ENCODE peak calls at places on chromosomes 6 and 20, in eight cellular contexts. L is CD8-positive, alpha-beta memory T cell; B is MV-4-11; S is COR-L47; G is MM.1S; F is neural progenitor cell; W is ureter; D is stimulated activated CD4-positive, alpha-beta T cell treated with anti-CD3 and anti-CD28 coated beads, Interleukin-15, amount 100 ng/mL, for 24 hours. C is an unnamed sample.

GRCh38 chr6:22732186-22732970 is 163.0 kb downstream of the HDGFL1 start:
- DNase-seq in D (no peak), B (no peak), G (no peak), F (no peak), W (no peak), L (no peak), S (no peak), C (no peak)

GRCh38 chr6:76992553-76992952 is 470.7 kb downstream of the HTR1B start:
- DNase-seq in F (no peak), G (no peak), W (no peak), S (no peak), D (no peak), B (no peak), L (no peak), C (no peak)

GRCh38 chr6:10237284-10238043 is 177.4 kb downstream of the TFAP2A start:
- DNase-seq in L (no peak), W (no peak), F (no peak), D (no peak), S (no peak), G (no peak), B (no peak), C (no peak)

GRCh38 chr6:113529879-113530278 is 327.3 kb upstream of the MARCKS start:
- DNase-seq in F (no peak), W (no peak), B (no peak), L (no peak), D (no peak), G (no peak), S (no peak), C (no peak)

GRCh38 chr6:116500969-116501433 is 10.4 kb upstream of the CALHM5 start:
- DNase-seq in B (no peak), D (peak), F (no peak), S (no peak), G (no peak), L (no peak), W (peak), C (no peak)

GRCh38 chr20:51042064-51042463 is 19.2 kb upstream of the KCNG1 start:
- DNase-seq in W (no peak), F (no peak), B (no peak), L (no peak), G (no peak), D (no peak), S (no peak), C (no peak)

GRCh38 chr6:98574991-98575390 is 259.4 kb upstream of the POU3F2 start:
- DNase-seq in F (no peak), S (no peak), L (no peak), W (no peak), B (no peak), D (no peak), G (no peak), C (no peak)

GRCh38 chr6:87391334-87391733 is 16.4 kb upstream of the CFAP206 start:
- DNase-seq in W (no peak), B (peak), L (no peak), G (peak), F (peak), D (no peak), S (peak), C (peak)

GRCh38 chr20:63622096-63622495 is 4.8 kb downstream of the GMEB2 start:
- DNase-seq in B (no peak), S (no peak), F (no peak), G (no peak), L (no peak), D (no peak), W (no peak), C (no peak)

GRCh38 chr6:156687875-156688549 is 89.2 kb upstream of the ARID1B start:
- DNase-seq in G (no peak), W (no peak), L (no peak), D (no peak), S (peak), B (peak), F (peak), C (peak)

GRCh38 chr6:121086876-121087275 is 247.4 kb downstream of the TBC1D32 start:
- DNase-seq in L (no peak), D (no peak), S (no peak), B (no peak), W (no peak), G (no peak), F (no peak), C (no peak)

GRCh38 chr6:110944681-110945151 is 13.8 kb upstream of the GTF3C6 start:
- DNase-seq in S (no peak), W (no peak), G (no peak), B (peak), F (no peak), D (peak), L (peak), C (peak)

GRCh38 chr20:20265210-20265609 is 102.7 kb upstream of the INSM1 start:
- DNase-seq in L (no peak), S (no peak), W (no peak), F (no peak), G (no peak), D (no peak), B (no peak), C (no peak)

GRCh38 chr6:49551126-49551865 is 828 bp downstream of the C6orf141 start:
- DNase-seq in W (no peak), F (peak), G (no peak), B (no peak), S (no peak), L (no peak), D (peak), C (no peak)

GRCh38 chr20:62617711-62618483 is 24.4 kb upstream of the SLCO4A1 start:
- DNase-seq in W (peak), L (peak), F (no peak), B (peak), S (no peak), D (peak), G (no peak), C (no peak)

GRCh38 chr6:34243901-34244884 is 4.6 kb downstream of the SMIM29 start:
- DNase-seq in S (no peak), G (no peak), W (peak), F (no peak), D (peak), L (no peak), B (peak), C (peak)

GRCh38 chr6:21115111-21115510 is 478.4 kb upstream of the SOX4 start:
- DNase-seq in S (no peak), L (no peak), G (no peak), F (peak), D (no peak), B (no peak), W (no peak), C (no peak)

GRCh38 chr6:25676775-25677174 is 24.8 kb downstream of the SCGN start:
- DNase-seq in D (no peak), S (no peak), B (no peak), G (no peak), W (no peak), F (no peak), L (no peak), C (no peak)

GRCh38 chr20:31638317-31638716 is 605 bp downstream of the COX4I2 start:
- DNase-seq in S (no peak), G (no peak), L (no peak), W (no peak), B (no peak), D (no peak), F (no peak), C (no peak)

GRCh38 chr6:138648127-138648526 is 125.4 kb upstream of the CCDC28A start:
- DNase-seq in W (no peak), L (no peak), B (no peak), F (no peak), D (no peak), S (no peak), G (no peak), C (no peak)

GRCh38 chr20:31667315-31668285 is 29.9 kb downstream of the COX4I2 start:
- DNase-seq in G (no peak), F (no peak), L (no peak), W (no peak), B (peak), S (no peak), D (no peak), C (no peak)

GRCh38 chr20:33791959-33792597 is 19.1 kb upstream of the CHMP4B start:
- DNase-seq in B (no peak), D (peak), F (peak), L (peak), W (no peak), S (no peak), G (no peak), C (peak)

GRCh38 chr20:36815454-36816091 is 42.0 kb upstream of the DSN1 start:
- DNase-seq in G (no peak), L (no peak), W (no peak), D (no peak), B (no peak), S (no peak), F (no peak), C (no peak)

GRCh38 chr6:51949451-51949850 is 138.0 kb downstream of the PKHD1 start:
- DNase-seq in L (no peak), F (peak), W (no peak), S (no peak), B (no peak), D (no peak), G (no peak), C (no peak)

GRCh38 chr6:89805814-89806371 is 13.7 kb downstream of the MDN1 start:
- DNase-seq in S (no peak), G (no peak), L (no peak), F (no peak), W (no peak), B (no peak), D (no peak), C (no peak)

GRCh38 chr6:170277893-170278742 is 12.8 kb downstream of the DLL1 start:
- DNase-seq in F (no peak), D (no peak), B (no peak), G (no peak), W (no peak), L (no peak), S (no peak), C (no peak)

GRCh38 chr6:6006428-6007310 is at the start of gene NRN1:
- DNase-seq in S (no peak), F (peak), D (no peak), B (no peak), L (no peak), W (no peak), G (peak), C (no peak)

GRCh38 chr20:32456869-32457421 is 98.8 kb downstream of the ASXL1 start:
- DNase-seq in G (peak), F (peak), B (no peak), D (peak), S (no peak), W (no peak), L (no peak), C (peak)

GRCh38 chr20:24241466-24241865 is 228.0 kb upstream of the SYNDIG1 start:
- DNase-seq in B (no peak), L (no peak), F (no peak), W (no peak), S (no peak), G (no peak), D (no peak), C (no peak)

C was measured in hepatic stellate cell.